ENCODE peak calls at places on chromosomes 6 and 20, in eight cellular contexts. L is breast epithelium; P is SW480; J is choroid plexus epithelial cell; B is sciatic nerve; U is stromal cell of bone marrow; T is activated CD4-positive, alpha-beta T cell treated with anti-CD3 and anti-CD28 coated beads, Interleukin-2, amount 50 U/mL, for 4 hours; F is NCI-H748 treated with DMSO at 0.1 percent for 48 hours. V is an unnamed sample.

GRCh38 chr6:134063966-134064445 is 11.6 kb upstream of the SLC2A12 start:
- DNase-seq in L (peak; percentile 69), P (peak; percentile 62), J (peak; percentile 94), B (peak; percentile 63), U (no peak), T (peak; percentile 40), F (peak; percentile 78), V (peak; percentile 52)

GRCh38 chr6:37372116-37372515 is 18.3 kb downstream of the RNF8 start:
- DNase-seq in L (no peak), P (no peak), J (peak; percentile 48), B (no peak), U (no peak), T (no peak), F (no peak), V (no peak)

GRCh38 chr6:158815379-158815724 is 3.8 kb downstream of the EZR start:
- DNase-seq in L (no peak), P (no peak), J (no peak), B (no peak), U (no peak), T (no peak), F (no peak), V (no peak)

GRCh38 chr20:38091447-38092216 is 58.1 kb downstream of the RPRD1B start:
- DNase-seq in L (no peak), P (no peak), J (peak; percentile 41), B (no peak), U (no peak), T (no peak), F (no peak), V (no peak)

GRCh38 chr20:63044605-63045004 is 37.8 kb upstream of the BHLHE23 start:
- DNase-seq in L (no peak), P (no peak), J (no peak), B (no peak), U (no peak), T (no peak), F (no peak), V (no peak)

GRCh38 chr6:132190097-132190814 is 211.0 kb downstream of the MOXD1 start:
- DNase-seq in L (no peak), P (no peak), J (peak; percentile 73), B (no peak), U (peak; percentile 25), T (no peak), F (no peak), V (no peak)

GRCh38 chr6:167754691-167755090 is 72.0 kb upstream of the AFDN start:
- DNase-seq in L (no peak), P (no peak), J (no peak), B (no peak), U (no peak), T (no peak), F (no peak), V (no peak)

GRCh38 chr6:46932526-46932925 is 10.8 kb upstream of the ADGRF5 start:
- DNase-seq in L (no peak), P (peak; percentile 10), J (no peak), B (no peak), U (no peak), T (no peak), F (no peak), V (no peak)

GRCh38 chr20:1860446-1860845 is 34.8 kb upstream of the SIRPA start:
- DNase-seq in L (peak; percentile 80), P (peak; percentile 41), J (peak; percentile 28), B (no peak), U (peak; percentile 19), T (no peak), F (no peak), V (no peak)

GRCh38 chr6:110041830-110042229 is 63.7 kb downstream of the GPR6 start:
- DNase-seq in L (no peak), P (no peak), J (no peak), B (no peak), U (no peak), T (no peak), F (no peak), V (no peak)

GRCh38 chr6:157682856-157683481 is 140.1 kb upstream of the SNX9 start:
- DNase-seq in L (no peak), P (no peak), J (peak; percentile 76), B (no peak), U (peak; percentile 31), T (no peak), F (no peak), V (no peak)

GRCh38 chr6:143516700-143517446 is 5.4 kb upstream of the FUCA2 start:
- DNase-seq in L (no peak), P (no peak), J (no peak), B (no peak), U (no peak), T (no peak), F (no peak), V (no peak)

GRCh38 chr6:45532626-45533258 is 155.0 kb upstream of the SUPT3H start:
- DNase-seq in L (no peak), P (no peak), J (peak; percentile 79), B (no peak), U (peak; percentile 12), T (no peak), F (no peak), V (no peak)

GRCh38 chr6:29647927-29648642 is 8.8 kb upstream of the MOG start:
- DNase-seq in L (no peak), P (peak; percentile 50), J (peak; percentile 70), B (no peak), U (no peak), T (no peak), F (peak; percentile 44), V (no peak)

GRCh38 chr6:15382712-15383111 is 136.8 kb downstream of the JARID2 start:
- DNase-seq in L (no peak), P (no peak), J (no peak), B (no peak), U (no peak), T (no peak), F (no peak), V (no peak)

GRCh38 chr20:62168061-62168460 is 14.8 kb upstream of the MTG2 start:
- DNase-seq in L (no peak), P (no peak), J (no peak), B (no peak), U (no peak), T (no peak), F (no peak), V (no peak)

GRCh38 chr6:115882174-115882573 is 178.5 kb downstream of the FRK start:
- DNase-seq in L (no peak), P (no peak), J (no peak), B (no peak), U (no peak), T (no peak), F (peak; percentile 31), V (no peak)

GRCh38 chr20:48723308-48724264 is 104.2 kb downstream of the PREX1 start:
- DNase-seq in L (no peak), P (no peak), J (peak; percentile 82), B (no peak), U (no peak), T (no peak), F (no peak), V (peak; percentile 71)

GRCh38 chr20:10185741-10186558 is 32.7 kb upstream of the SNAP25 start:
- DNase-seq in L (peak; percentile 83), P (no peak), J (peak; percentile 37), B (no peak), U (no peak), T (no peak), F (peak; percentile 98), V (no peak)

GRCh38 chr6:32089082-32089828 is 19.9 kb downstream of the TNXB start:
- DNase-seq in L (no peak), P (no peak), J (no peak), B (no peak), U (no peak), T (no peak), F (no peak), V (no peak)

GRCh38 chr20:47785900-47786762 is 850 bp upstream of the SULF2 start:
- DNase-seq in L (peak; percentile 54), P (peak; percentile 97), J (peak; percentile 85), B (peak; percentile 75), U (peak; percentile 65), T (no peak), F (peak; percentile 73), V (peak; percentile 39)

GRCh38 chr20:5977223-5977622 is 26.8 kb downstream of the MCM8 start:
- DNase-seq in L (no peak), P (no peak), J (no peak), B (no peak), U (no peak), T (no peak), F (no peak), V (no peak)

GRCh38 chr20:57266251-57267157 is at the start of gene BMP7:
- DNase-seq in L (no peak), P (peak; percentile 83), J (no peak), B (no peak), U (no peak), T (no peak), F (peak; percentile 57), V (peak; percentile 72)

GRCh38 chr6:138948028-138948427 is 40.0 kb downstream of the REPS1 start:
- DNase-seq in L (no peak), P (no peak), J (no peak), B (no peak), U (no peak), T (no peak), F (no peak), V (no peak)

GRCh38 chr6:134238960-134239795 is 78.7 kb downstream of the SGK1 start:
- DNase-seq in L (no peak), P (no peak), J (no peak), B (no peak), U (no peak), T (no peak), F (no peak), V (no peak)

GRCh38 chr20:62925420-62926228 is 681 bp downstream of the DIDO1 start:
- DNase-seq in L (no peak), P (peak; percentile 76), J (peak; percentile 42), B (peak; percentile 65), U (no peak), T (peak; percentile 21), F (no peak), V (no peak)

GRCh38 chr6:53803081-53803860 is 8.5 kb downstream of the LRRC1 start:
- DNase-seq in L (no peak), P (no peak), J (peak; percentile 50), B (no peak), U (no peak), T (no peak), F (no peak), V (no peak)

GRCh38 chr20:5535211-5535756 is 214.9 kb upstream of the SHLD1 start:
- DNase-seq in L (no peak), P (no peak), J (peak; percentile 99), B (no peak), U (peak; percentile 78), T (no peak), F (no peak), V (no peak)

GRCh38 chr20:4814696-4815252 is 93.1 kb downstream of the PRND start:
- DNase-seq in L (no peak), P (no peak), J (no peak), B (no peak), U (no peak), T (peak; percentile 78), F (no peak), V (no peak)

GRCh38 chr6:12000174-12000573 is 11.9 kb upstream of the HIVEP1 start:
- DNase-seq in L (no peak), P (no peak), J (no peak), B (no peak), U (no peak), T (no peak), F (no peak), V (no peak)

GRCh38 chr6:113211185-113211584 is 646.0 kb upstream of the MARCKS start:
- DNase-seq in L (no peak), P (no peak), J (no peak), B (no peak), U (no peak), T (no peak), F (no peak), V (no peak)

GRCh38 chr6:137237413-137238170 is 18.4 kb upstream of the IFNGR1 start:
- DNase-seq in L (no peak), P (no peak), J (peak; percentile 82), B (no peak), U (no peak), T (no peak), F (no peak), V (no peak)

GRCh38 chr6:148524509-148524908 is 181.9 kb downstream of the SASH1 start:
- DNase-seq in L (no peak), P (no peak), J (peak; percentile 76), B (no peak), U (peak; percentile 87), T (no peak), F (no peak), V (no peak)

GRCh38 chr6:124958759-124959354 is 3.4 kb upstream of the RNF217 start:
- DNase-seq in L (no peak), P (peak; percentile 42), J (peak; percentile 62), B (no peak), U (no peak), T (no peak), F (no peak), V (no peak)